ENCODE peak calls at places on chromosomes 13 and 19, in five cellular contexts. D, J, Y, Q and I are unnamed samples.

GRCh38 chr19:15241259-15241658 is 9.0 kb upstream of the EPHX3 start:
- DNase-seq in Y (no peak), D (no peak), Q (no peak), J (no peak), I (no peak)

GRCh38 chr19:54316746-54317107 is 3.8 kb upstream of the LILRA5 start:
- DNase-seq in Y (no peak), D (no peak), J (no peak), Q (no peak), I (no peak)

GRCh38 chr19:55216461-55217198 is 7.3 kb upstream of the PTPRH start:
- DNase-seq in Y (peak), J (peak), D (peak), Q (peak), I (peak)

GRCh38 chr13:109243311-109243951 is 543.0 kb downstream of the IRS2 start:
- DNase-seq in Y (no peak), D (peak), Q (no peak), J (peak), I (no peak)

GRCh38 chr13:110756268-110756667 is 42.8 kb downstream of the ING1 start:
- DNase-seq in Q (no peak), Y (no peak), J (no peak), D (peak), I (no peak)

GRCh38 chr19:7869910-7870511 is 4.2 kb downstream of the PRR36 start:
- DNase-seq in J (peak), D (no peak), Y (peak), Q (peak), I (peak)

GRCh38 chr19:5953034-5953589 is 24.8 kb downstream of the RANBP3 start:
- DNase-seq in J (no peak), Y (no peak), Q (no peak), D (no peak), I (no peak)

GRCh38 chr19:50654882-50655281 is 5.6 kb downstream of the C19orf81 start:
- DNase-seq in J (no peak), D (no peak), Q (no peak), Y (no peak), I (no peak)

GRCh38 chr13:110538632-110539031 is 22.9 kb downstream of the RAB20 start:
- DNase-seq in J (no peak), Y (peak), D (no peak), Q (no peak), I (no peak)

GRCh38 chr19:40335855-40336700 is 12.1 kb downstream of the C19orf47 start:
- DNase-seq in Y (no peak), Q (no peak), J (no peak), D (no peak), I (no peak)

GRCh38 chr13:113928701-113929627 is 44.9 kb downstream of the C13orf46 start:
- DNase-seq in J (peak), Q (no peak), D (peak), Y (peak), I (peak)

GRCh38 chr19:57280913-57281425 is 684 bp downstream of the ZNF460 start:
- DNase-seq in Q (no peak), D (no peak), Y (no peak), J (no peak), I (peak)

GRCh38 chr13:84670245-84670644 is 788.0 kb upstream of the SLITRK1 start:
- DNase-seq in Y (no peak), J (no peak), D (no peak), Q (no peak), I (no peak)

GRCh38 chr13:34764246-34764645 is 177.8 kb upstream of the NBEA start:
- DNase-seq in D (no peak), Q (no peak), Y (no peak), J (no peak), I (no peak)

GRCh38 chr19:19217110-19217509 is 5.4 kb downstream of the NCAN start:
- DNase-seq in J (no peak), Q (no peak), D (no peak), Y (no peak), I (no peak)

GRCh38 chr13:58097831-58098230 is 466.3 kb downstream of the PCDH17 start:
- DNase-seq in D (no peak), J (no peak), Q (no peak), Y (no peak), I (no peak)

GRCh38 chr19:28614634-28615545 is 598.1 kb downstream of the UQCRFS1 start:
- DNase-seq in Q (no peak), D (no peak), Y (no peak), J (no peak), I (no peak)

GRCh38 chr13:88622362-88622973 is 951.3 kb downstream of the SLITRK5 start:
- DNase-seq in Y (no peak), D (no peak), J (no peak), Q (no peak), I (no peak)

GRCh38 chr13:41386206-41386605 is 71.1 kb upstream of the RGCC start:
- DNase-seq in Y (no peak), D (no peak), J (no peak), Q (no peak), I (no peak)

GRCh38 chr13:41388143-41388881 is 69.0 kb upstream of the RGCC start:
- DNase-seq in Q (no peak), D (no peak), J (no peak), Y (no peak), I (no peak)

GRCh38 chr13:41384749-41385503 is 72.4 kb upstream of the RGCC start:
- DNase-seq in J (no peak), Q (no peak), D (no peak), Y (no peak), I (no peak)

DNA sequence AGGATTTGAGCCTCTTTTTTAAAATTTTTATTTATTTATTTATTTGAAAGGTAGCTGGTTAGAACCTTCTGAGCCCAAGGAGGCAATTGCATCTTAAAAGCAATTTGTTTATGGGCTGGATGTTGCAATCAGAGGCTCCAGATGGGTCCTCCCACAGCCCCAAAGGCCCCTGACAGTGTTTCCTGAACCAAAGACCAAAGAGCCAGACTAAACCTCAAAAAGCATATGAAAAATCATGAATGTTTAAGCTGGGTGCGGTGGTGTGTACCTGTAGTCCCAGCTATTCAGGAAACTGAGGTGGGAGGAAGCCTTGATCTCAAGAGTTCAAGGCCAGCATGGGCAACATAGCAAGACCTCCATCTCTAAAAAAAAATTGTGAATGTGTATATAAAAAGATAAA is 67.8 kb upstream of the RGCC start:
- DNase-seq in D (no peak), Y (no peak), Q (no peak), J (no peak), I (no peak)
- TF ChIP-seq CTCF in D (no peak), Y (no peak), Q (no peak), J (no peak), I (no peak)

GRCh38 chr19:13576726-13577125 is 70.4 kb upstream of the CACNA1A start:
- DNase-seq in Q (no peak), D (no peak), J (no peak), Y (no peak), I (no peak)

GRCh38 chr19:13574933-13575332 is 68.7 kb upstream of the CACNA1A start:
- DNase-seq in Q (no peak), D (no peak), Y (no peak), J (no peak), I (no peak)

GRCh38 chr19:13573268-13573667 is 67.0 kb upstream of the CACNA1A start:
- DNase-seq in Y (no peak), J (no peak), D (no peak), Q (no peak), I (no peak)
- TF ChIP-seq CTCF in Y (no peak), J (no peak), D (no peak), Q (no peak), I (no peak)

GRCh38 chr13:19959141-19959830 is 759 bp downstream of the ZMYM2 start:
- DNase-seq in Y (peak), D (no peak), Q (peak), J (peak), I (peak)
- TF ChIP-seq CTCF in Y (no peak), D (peak), Q (no peak), J (peak), I (peak)

GRCh38 chr13:59391696-59392095 is 772.0 kb downstream of the DIAPH3 start:
- DNase-seq in J (no peak), Y (no peak), Q (peak), D (peak), I (peak)
- TF ChIP-seq CTCF in J (peak), Y (peak), Q (peak), D (peak), I (peak)